ENCODE peak calls at places on chromosomes 4 and X, in four cellular contexts. One of them, this sample, is unnamed. For H3K27me3, the result is how much of the 10 kb centered on the place peaks cover.

GRCh38 chr4:26152051-26152450 is 168.8 kb upstream of the RBPJ start:
- DNase-seq in ovary: no peak
- DNase-seq in body of pancreas: no peak
- DNase-seq in fibroblast of lung: no peak
- DNase-seq in this sample: no peak

GRCh38 chr4:148057425-148058020 is 325.6 kb downstream of the ARHGAP10 start:
- DNase-seq in fibroblast of lung: no peak
- DNase-seq in body of pancreas: no peak
- DNase-seq in ovary: no peak
- DNase-seq in this sample: no peak

GRCh38 chr4:147334478-147334877 is 146.4 kb upstream of the EDNRA start:
- DNase-seq in ovary: no peak
- DNase-seq in body of pancreas: no peak
- DNase-seq in fibroblast of lung: peak
- DNase-seq in this sample: no peak

GRCh38 chr4:153181293-153182080 is 22.8 kb upstream of the TRIM2 start:
- DNase-seq in body of pancreas: no peak
- DNase-seq in fibroblast of lung: no peak
- DNase-seq in ovary: no peak
- DNase-seq in this sample: no peak

GRCh38 chr4:41748788-41749445 is 392 bp upstream of the PHOX2B start:
- DNase-seq in ovary: no peak
- DNase-seq in body of pancreas: no peak
- DNase-seq in fibroblast of lung: no peak
- DNase-seq in this sample: peak

GRCh38 chr4:156816356-156816755 is 155.2 kb downstream of the PDGFC start:
- DNase-seq in fibroblast of lung: no peak
- DNase-seq in ovary: no peak
- DNase-seq in body of pancreas: no peak
- DNase-seq in this sample: no peak

GRCh38 chrX:20913760-20914159 is 460.5 kb upstream of the CNKSR2 start:
- DNase-seq in body of pancreas: no peak
- DNase-seq in fibroblast of lung: no peak
- DNase-seq in ovary: no peak
- DNase-seq in this sample: no peak

GRCh38 chr4:77599378-77599777 is 6.2 kb upstream of the CXCL13 start:
- DNase-seq in ovary: no peak
- DNase-seq in body of pancreas: peak
- DNase-seq in fibroblast of lung: peak
- DNase-seq in this sample: peak

GRCh38 chr4:74451214-74451661 is 6.3 kb downstream of the AREG start:
- DNase-seq in body of pancreas: no peak
- DNase-seq in ovary: no peak
- DNase-seq in fibroblast of lung: peak
- DNase-seq in this sample: no peak

GRCh38 chr4:133147922-133148689 is 988 bp upstream of the PCDH10 start:
- DNase-seq in fibroblast of lung: peak
- DNase-seq in body of pancreas: no peak
- DNase-seq in ovary: no peak
- DNase-seq in this sample: peak
- H3K27me3 ChIP-seq in fibroblast of lung: under half
- H3K27me3 ChIP-seq in body of pancreas: under half
- H3K27me3 ChIP-seq in ovary: under half
- H3K27me3 ChIP-seq in this sample: half or more

GRCh38 chr4:139973611-139974010 is 180.4 kb downstream of the MAML3 start:
- DNase-seq in body of pancreas: no peak
- DNase-seq in ovary: no peak
- DNase-seq in fibroblast of lung: no peak
- DNase-seq in this sample: no peak

GRCh38 chr4:139968831-139969230 is 185.2 kb downstream of the MAML3 start:
- DNase-seq in fibroblast of lung: no peak
- DNase-seq in ovary: no peak
- DNase-seq in body of pancreas: no peak
- DNase-seq in this sample: no peak

GRCh38 chr4:139972305-139972704 is 181.7 kb downstream of the MAML3 start:
- DNase-seq in ovary: no peak
- DNase-seq in fibroblast of lung: no peak
- DNase-seq in body of pancreas: no peak
- DNase-seq in this sample: no peak

GRCh38 chr4:139973015-139973414 is 181.0 kb downstream of the MAML3 start:
- DNase-seq in fibroblast of lung: no peak
- DNase-seq in body of pancreas: no peak
- DNase-seq in ovary: no peak
- DNase-seq in this sample: no peak

DNA sequence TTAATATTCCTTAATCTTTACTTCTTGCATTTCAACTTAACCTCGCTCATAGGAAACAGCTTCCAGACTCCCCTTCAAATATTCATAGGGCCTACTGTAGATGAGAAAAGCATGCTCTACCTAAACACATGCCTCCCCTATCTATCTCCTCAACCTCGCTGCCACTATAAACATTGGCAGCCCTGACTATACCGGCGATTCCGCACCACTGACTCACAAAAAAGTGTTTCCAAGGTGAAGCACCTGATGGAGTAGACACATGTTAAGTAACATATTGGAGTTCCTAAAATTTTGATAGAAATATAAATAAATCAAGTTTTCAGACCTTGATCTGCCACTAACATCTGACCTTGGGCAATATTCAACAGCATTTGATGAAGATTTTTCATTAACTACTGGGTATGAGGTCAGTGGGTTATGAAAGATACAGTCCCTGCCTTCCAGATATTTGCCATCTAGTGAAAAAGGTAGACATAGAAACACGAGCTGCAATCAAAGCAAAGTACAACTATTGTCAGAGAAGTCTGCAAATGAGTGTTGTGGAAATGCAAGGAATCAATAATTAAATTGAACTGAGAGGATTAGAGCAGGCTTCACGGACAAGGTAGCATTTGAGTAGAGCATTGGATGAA is 184.2 kb downstream of the MAML3 start:
- DNase-seq in body of pancreas: no peak
- DNase-seq in ovary: no peak
- DNase-seq in fibroblast of lung: no peak
- DNase-seq in this sample: no peak
- H3K27me3 ChIP-seq in body of pancreas: under half
- H3K27me3 ChIP-seq in ovary: under half
- H3K27me3 ChIP-seq in fibroblast of lung: under half
- H3K27me3 ChIP-seq in this sample: under half

DNA sequence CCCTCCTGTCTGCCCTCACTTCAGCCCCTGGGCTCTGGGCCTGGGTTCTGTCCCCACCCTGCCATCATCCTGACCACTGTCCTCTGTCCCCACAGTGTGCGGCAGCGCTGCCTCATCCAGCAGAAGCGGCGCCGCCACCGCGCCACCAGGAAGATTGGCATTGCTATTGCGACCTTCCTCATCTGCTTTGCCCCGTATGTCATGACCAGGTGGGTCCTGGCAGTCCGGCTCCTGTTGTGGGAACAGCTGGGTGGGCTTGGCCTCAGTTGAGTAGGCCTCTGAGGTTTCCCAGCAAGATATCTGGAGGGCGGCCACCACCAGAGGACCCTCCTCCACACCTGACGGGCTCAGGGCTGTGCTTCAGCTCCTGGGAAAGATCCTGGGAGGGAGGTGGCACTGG is 2.2 kb downstream of the GPR78 start:
- DNase-seq in body of pancreas: no peak
- DNase-seq in ovary: no peak
- DNase-seq in fibroblast of lung: no peak
- DNase-seq in this sample: peak
- H3K27me3 ChIP-seq in body of pancreas: under half
- H3K27me3 ChIP-seq in ovary: under half
- H3K27me3 ChIP-seq in fibroblast of lung: under half
- H3K27me3 ChIP-seq in this sample: under half

GRCh38 chr4:45831692-45832091 is 292.2 kb downstream of the GABRG1 start:
- DNase-seq in ovary: no peak
- DNase-seq in body of pancreas: no peak
- DNase-seq in fibroblast of lung: no peak
- DNase-seq in this sample: no peak
- H3K27me3 ChIP-seq in ovary: under half
- H3K27me3 ChIP-seq in body of pancreas: under half
- H3K27me3 ChIP-seq in fibroblast of lung: under half
- H3K27me3 ChIP-seq in this sample: under half

DNA sequence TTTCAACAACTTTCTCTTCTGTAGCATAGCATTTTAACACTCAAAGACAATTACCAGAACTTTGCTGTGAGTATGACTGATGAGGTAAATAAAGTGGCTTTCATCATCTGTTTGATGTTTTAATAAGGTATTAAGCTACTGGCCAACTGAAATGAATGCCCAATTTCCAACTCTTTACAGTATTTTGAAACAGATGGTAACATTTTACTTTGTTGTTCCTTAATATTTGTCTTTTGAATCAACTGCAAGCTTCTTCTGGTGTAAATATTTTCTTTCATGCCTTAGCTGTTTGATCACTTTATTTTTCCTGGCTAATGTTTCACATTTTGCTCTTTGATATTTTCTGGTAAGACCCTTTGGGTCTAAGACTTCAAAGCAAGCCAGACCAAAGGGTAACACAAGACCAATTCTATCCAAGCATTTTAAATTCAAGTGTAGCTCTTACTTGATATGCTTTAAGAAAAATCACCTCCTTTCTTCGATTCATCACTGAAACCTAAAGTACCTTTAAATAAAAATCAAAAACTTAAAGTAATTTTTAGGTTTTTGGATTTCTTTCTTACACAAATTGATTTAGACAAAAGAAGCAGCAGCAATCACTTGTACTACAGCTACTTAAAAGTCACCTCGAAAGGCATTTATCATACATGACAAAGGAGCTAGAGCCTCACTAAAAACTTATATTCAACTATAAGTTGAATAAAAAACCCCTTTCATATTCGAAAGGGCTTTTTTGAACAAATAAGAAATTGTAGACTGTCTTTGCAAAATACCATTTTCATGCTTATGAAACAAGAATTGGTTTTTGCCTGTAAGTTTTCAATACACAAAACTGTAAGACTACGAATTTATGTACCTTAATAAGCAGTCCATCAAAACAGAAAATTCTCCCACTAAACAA is 57.6 kb downstream of the TBCK start:
- DNase-seq in body of pancreas: no peak
- DNase-seq in ovary: no peak
- DNase-seq in fibroblast of lung: no peak
- DNase-seq in this sample: no peak
- H3K27me3 ChIP-seq in body of pancreas: under half
- H3K27me3 ChIP-seq in ovary: under half
- H3K27me3 ChIP-seq in fibroblast of lung: under half
- H3K27me3 ChIP-seq in this sample: under half

DNA sequence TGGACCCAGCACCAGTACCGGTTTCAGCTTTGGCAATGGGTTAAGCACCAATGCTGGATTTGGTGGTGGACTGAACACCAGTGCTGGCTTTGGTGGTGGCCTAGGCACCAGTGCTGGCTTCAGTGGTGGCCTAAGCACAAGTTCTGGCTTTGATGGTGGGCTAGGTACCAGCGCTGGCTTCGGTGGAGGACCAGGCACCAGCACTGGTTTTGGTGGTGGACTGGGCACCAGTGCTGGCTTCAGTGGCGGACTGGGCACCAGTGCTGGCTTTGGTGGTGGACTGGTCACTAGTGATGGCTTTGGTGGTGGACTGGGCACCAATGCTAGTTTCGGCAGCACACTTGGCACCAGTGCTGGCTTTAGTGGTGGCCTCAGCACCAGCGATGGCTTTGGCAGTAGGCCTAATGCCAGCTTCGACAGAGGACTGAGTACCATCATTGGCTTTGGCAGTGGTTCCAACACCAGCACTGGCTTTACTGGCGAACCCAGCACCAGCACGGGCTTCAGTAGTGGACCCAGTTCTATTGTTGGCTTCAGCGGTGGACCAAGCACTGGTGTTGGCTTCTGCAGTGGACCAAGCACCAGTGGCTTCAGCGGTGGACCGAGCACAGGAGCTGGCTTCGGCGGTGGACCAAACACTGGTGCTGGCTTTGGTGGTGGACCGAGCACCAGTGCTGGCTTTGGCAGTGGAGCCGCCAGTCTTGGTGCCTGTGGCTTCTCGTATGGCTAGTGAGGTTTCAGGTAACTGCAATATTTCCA is 9.8 kb downstream of the TRO start:
- DNase-seq in ovary: no peak
- DNase-seq in body of pancreas: no peak
- DNase-seq in fibroblast of lung: no peak
- DNase-seq in this sample: no peak
- H3K27me3 ChIP-seq in ovary: under half
- H3K27me3 ChIP-seq in body of pancreas: under half
- H3K27me3 ChIP-seq in fibroblast of lung: under half
- H3K27me3 ChIP-seq in this sample: under half

GRCh38 chr4:182145360-182145905 is 97.8 kb upstream of the TENM3 start:
- DNase-seq in body of pancreas: no peak
- DNase-seq in fibroblast of lung: peak
- DNase-seq in ovary: no peak
- DNase-seq in this sample: peak

GRCh38 chr4:182142146-182143085 is 100.8 kb upstream of the TENM3 start:
- DNase-seq in ovary: no peak
- DNase-seq in fibroblast of lung: peak
- DNase-seq in body of pancreas: no peak
- DNase-seq in this sample: no peak

GRCh38 chr4:182143822-182144620 is 99.2 kb upstream of the TENM3 start:
- DNase-seq in fibroblast of lung: peak
- DNase-seq in ovary: peak
- DNase-seq in body of pancreas: no peak
- DNase-seq in this sample: peak

GRCh38 chr4:182143086-182143821 is 99.9 kb upstream of the TENM3 start:
- DNase-seq in body of pancreas: no peak
- DNase-seq in fibroblast of lung: peak
- DNase-seq in ovary: no peak
- DNase-seq in this sample: no peak

DNA sequence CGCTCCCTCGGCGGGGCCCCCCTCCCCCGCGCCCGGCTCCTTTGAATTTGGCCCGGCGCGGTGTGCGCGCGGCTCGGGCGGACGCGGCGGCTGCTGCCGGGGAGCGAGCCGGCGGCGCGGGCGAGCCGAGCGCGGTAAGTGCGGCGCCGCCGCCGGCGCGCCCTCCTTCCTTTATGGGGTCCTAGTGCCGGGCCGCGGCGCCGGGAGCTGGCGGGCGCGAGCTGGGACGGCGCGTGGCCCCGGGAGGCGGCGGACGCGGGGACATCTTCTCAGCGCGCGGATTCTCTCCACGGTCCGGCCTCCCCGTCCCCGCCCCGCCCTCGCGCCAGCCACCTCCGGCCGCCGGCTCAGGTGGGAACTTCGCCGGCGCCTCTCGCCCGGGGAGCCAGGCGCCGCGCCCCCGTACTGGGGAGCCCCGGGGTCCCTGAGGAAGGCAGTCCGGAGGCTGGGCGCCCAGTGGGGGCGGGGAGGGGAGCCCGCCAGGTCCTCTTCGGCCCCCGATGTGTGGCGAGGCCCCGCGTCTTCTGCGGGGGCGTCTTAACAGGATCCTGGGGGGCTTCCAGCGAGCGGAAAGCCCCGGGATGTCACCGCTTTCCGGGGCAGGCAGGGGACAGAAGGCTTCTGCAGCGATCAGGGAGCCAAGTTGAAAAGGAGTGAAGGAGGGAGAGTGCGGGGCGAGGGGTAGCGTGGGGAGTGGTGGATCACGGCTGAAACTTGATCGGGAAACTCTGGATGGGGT is 98.4 kb upstream of the TENM3 start:
- DNase-seq in fibroblast of lung: peak
- DNase-seq in ovary: no peak
- DNase-seq in body of pancreas: no peak
- DNase-seq in this sample: peak
- H3K27me3 ChIP-seq in fibroblast of lung: under half
- H3K27me3 ChIP-seq in ovary: under half
- H3K27me3 ChIP-seq in body of pancreas: under half
- H3K27me3 ChIP-seq in this sample: under half